ENCODE peak calls at places on chromosomes 1 and 21, in six cellular contexts. P is spleen, G is prostate gland, J is GM12892, N is breast epithelium, D is endothelial cell of umbilical vein. Y is an unnamed sample.

GRCh38 chr1:41320860-41321259 is 40.4 kb upstream of the FOXO6 start:
- DNase-seq in J (no peak), D (no peak), G (no peak), N (no peak), P (no peak), Y (no peak)

GRCh38 chr1:55213029-55213884 is 1.9 kb downstream of the USP24 start:
- DNase-seq in G (no peak), J (no peak), D (no peak), P (no peak), N (no peak), Y (no peak)

GRCh38 chr1:22841754-22842370 is 130.8 kb downstream of the LACTBL1 start:
- DNase-seq in P (peak), G (no peak), N (no peak), D (no peak), J (no peak), Y (no peak)

GRCh38 chr1:96979287-96979686 is 257.7 kb downstream of the PTBP2 start:
- DNase-seq in N (no peak), D (no peak), J (no peak), G (no peak), P (no peak), Y (no peak)

GRCh38 chr1:241767737-241768136 is 80.3 kb upstream of the EXO1 start:
- DNase-seq in P (no peak), D (no peak), J (no peak), N (no peak), G (no peak), Y (no peak)

GRCh38 chr1:87182611-87183010 is 146.1 kb upstream of the LMO4 start:
- DNase-seq in J (no peak), N (no peak), G (no peak), D (no peak), P (no peak), Y (no peak)

GRCh38 chr1:10866314-10867091 is 70.1 kb upstream of the CASZ1 start:
- DNase-seq in G (peak), D (no peak), J (no peak), N (peak), P (no peak), Y (no peak)

GRCh38 chr1:85296980-85297379 is 20.5 kb upstream of the BCL10 start:
- DNase-seq in D (peak), N (no peak), P (no peak), G (no peak), J (no peak), Y (no peak)

GRCh38 chr1:38555130-38555529 is 304.4 kb downstream of the RRAGC start:
- DNase-seq in G (no peak), N (no peak), P (no peak), J (no peak), D (no peak), Y (no peak)

GRCh38 chr21:30714436-30714835 is 4.1 kb downstream of the KRTAP21-3 start:
- DNase-seq in G (no peak), N (no peak), D (no peak), P (no peak), J (no peak), Y (no peak)

GRCh38 chr1:66652556-66652955 is 99.7 kb upstream of the DYNLT5 start:
- DNase-seq in P (no peak), G (no peak), J (no peak), N (no peak), D (no peak), Y (no peak)

GRCh38 chr1:16367968-16368910 is 1.2 kb downstream of the SZRD1 start:
- DNase-seq in N (no peak), J (no peak), G (no peak), P (no peak), D (peak), Y (no peak)

GRCh38 chr1:178417858-178418257 is 78.9 kb downstream of the CLEC20A start:
- DNase-seq in P (no peak), D (peak), G (no peak), J (no peak), N (no peak), Y (no peak)

GRCh38 chr1:171494086-171494485 is 8.8 kb downstream of the PRRC2C start:
- DNase-seq in D (peak), P (no peak), G (no peak), N (no peak), J (no peak), Y (no peak)

GRCh38 chr1:9449976-9450696 is 89.1 kb upstream of the SLC25A33 start:
- DNase-seq in G (peak), P (no peak), N (peak), J (no peak), D (no peak), Y (no peak)

GRCh38 chr21:44866780-44867179 is 6.7 kb downstream of the PTTG1IP start:
- DNase-seq in G (no peak), J (no peak), N (no peak), D (peak), P (peak), Y (no peak)

GRCh38 chr1:98967122-98967521 is 37.5 kb downstream of the PLPPR5 start:
- DNase-seq in N (no peak), P (no peak), G (no peak), D (no peak), J (no peak), Y (no peak)

GRCh38 chr21:36321325-36322082 is 1.5 kb downstream of the MORC3 start:
- DNase-seq in J (no peak), P (peak), G (peak), N (no peak), D (peak), Y (no peak)

GRCh38 chr21:41465176-41465781 is 39.2 kb downstream of the MX1 start:
- DNase-seq in G (no peak), N (no peak), P (no peak), D (no peak), J (no peak), Y (no peak)

GRCh38 chr1:185229981-185230380 is 73.0 kb downstream of the SWT1 start:
- DNase-seq in G (no peak), N (no peak), J (no peak), D (no peak), P (no peak), Y (no peak)

DNA sequence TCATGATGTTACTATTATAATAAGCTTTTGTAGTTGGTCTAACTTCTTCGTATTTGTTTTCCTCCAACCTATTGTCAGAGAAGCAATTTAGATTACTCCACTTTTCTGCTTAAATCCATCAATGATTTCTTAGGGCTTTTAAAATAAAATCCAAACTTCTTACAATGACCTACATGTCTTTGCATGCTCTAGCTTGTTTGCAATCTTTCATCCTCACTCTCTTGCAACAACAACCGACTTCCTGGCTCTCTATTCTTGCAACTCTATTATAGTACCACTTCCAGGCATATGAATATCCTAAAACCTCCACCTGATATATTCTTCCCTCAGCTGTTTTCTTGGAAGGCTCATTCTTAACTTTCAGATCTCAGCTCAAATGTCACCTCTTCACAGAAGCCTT is 1288.7 kb downstream of the PLA2G4A start:
- DNase-seq in J (no peak), N (no peak), G (no peak), D (no peak), P (no peak), Y (no peak)
- TF ChIP-seq POLR2AphosphoS5 in J (no peak), N (no peak), G (no peak), D (no peak), P (no peak), Y (no peak)

GRCh38 chr1:161020573-161021167 is at the start of gene F11R:
- DNase-seq in G (peak), N (peak), P (peak), D (peak), J (peak), Y (no peak)

GRCh38 chr1:161018631-161018930 is 2.4 kb downstream of the F11R start:
- DNase-seq in G (no peak), P (no peak), N (no peak), J (no peak), D (no peak), Y (no peak)

GRCh38 chr1:161021959-161022332 is 994 bp upstream of the F11R start:
- DNase-seq in N (no peak), J (no peak), P (no peak), G (no peak), D (no peak), Y (no peak)

GRCh38 chr1:161019767-161020572 is 982 bp downstream of the F11R start:
- DNase-seq in N (no peak), J (no peak), D (peak), G (peak), P (no peak), Y (no peak)

GRCh38 chr1:161021168-161021958 is 411 bp upstream of the F11R start:
- DNase-seq in J (peak), N (peak), D (peak), G (peak), P (peak), Y (peak)
- TF ChIP-seq POLR2AphosphoS5 in J (no peak), N (no peak), D (no peak), G (peak), P (peak), Y (peak)

GRCh38 chr21:34814529-34814951 is 145.7 kb downstream of the CLIC6 start:
- DNase-seq in P (no peak), G (no peak), N (peak), D (no peak), J (no peak), Y (no peak)
- TF ChIP-seq POLR2AphosphoS5 in P (no peak), G (no peak), N (peak), D (no peak), J (no peak), Y (no peak)

GRCh38 chr1:193014354-193014753 is 44.8 kb downstream of the UCHL5 start:
- DNase-seq in D (no peak), P (no peak), J (no peak), N (no peak), G (no peak), Y (no peak)

GRCh38 chr1:193025218-193025617 is 33.9 kb downstream of the UCHL5 start:
- DNase-seq in J (no peak), P (no peak), N (no peak), G (no peak), D (no peak), Y (no peak)

GRCh38 chr1:193013707-193014106 is 45.5 kb downstream of the UCHL5 start:
- DNase-seq in D (no peak), J (no peak), N (no peak), P (no peak), G (no peak), Y (no peak)

GRCh38 chr1:193019442-193020026 is 39.6 kb downstream of the UCHL5 start:
- DNase-seq in G (peak), N (no peak), J (no peak), P (no peak), D (peak), Y (no peak)
- TF ChIP-seq POLR2AphosphoS5 in G (no peak), N (no peak), J (no peak), P (no peak), D (no peak), Y (no peak)

GRCh38 chr1:47997289-47998200 is at the start of gene TRABD2B:
- DNase-seq in N (peak), D (peak), J (peak), P (peak), G (peak), Y (peak)
- TF ChIP-seq POLR2AphosphoS5 in N (peak), D (no peak), J (no peak), P (peak), G (peak), Y (no peak)

DNA sequence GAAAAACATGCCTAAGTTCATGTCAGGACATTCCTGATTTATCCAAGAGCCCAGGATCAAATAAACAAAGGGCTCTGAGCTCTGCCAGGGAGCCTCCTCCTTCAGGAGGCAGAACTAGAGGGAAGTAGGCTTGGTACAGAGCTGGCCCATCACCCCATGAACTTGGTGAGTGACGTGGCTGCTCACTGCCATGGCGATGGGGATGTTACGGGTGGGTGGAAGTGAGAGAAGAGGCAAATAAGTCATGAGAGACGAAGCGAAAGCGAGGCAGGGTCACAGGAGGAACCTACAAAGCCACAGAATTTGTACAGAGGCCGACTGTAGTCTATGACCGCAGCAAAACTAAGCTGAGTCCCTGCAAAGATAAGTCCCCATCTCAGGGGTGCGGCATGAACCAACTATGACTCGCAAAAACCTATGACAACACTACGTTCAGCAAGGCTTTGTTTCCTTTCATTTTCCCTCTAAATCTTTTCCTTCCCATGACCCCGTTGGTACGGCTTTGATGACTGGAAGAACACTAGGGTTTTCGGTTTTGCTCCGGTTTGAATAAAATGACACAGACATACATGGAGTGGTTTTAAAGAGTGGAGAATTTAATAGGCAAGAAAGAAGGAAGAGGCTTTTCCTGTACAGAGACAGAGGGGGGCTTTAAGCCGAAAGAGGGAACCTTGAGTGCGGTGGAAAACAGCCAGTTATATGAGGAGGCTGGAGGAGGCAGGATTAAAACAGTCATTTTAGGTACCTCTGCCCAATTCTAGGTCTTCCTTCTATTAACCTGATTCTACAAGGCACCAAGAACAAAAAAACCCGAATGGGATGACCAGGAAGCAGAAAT is 74.1 kb downstream of the CD46 start:
- DNase-seq in N (peak), J (peak), G (no peak), P (peak), D (peak), Y (peak)
- TF ChIP-seq POLR2AphosphoS5 in N (no peak), J (no peak), G (no peak), P (peak), D (peak), Y (peak)

Y was measured in GM12891.